ENCODE peak calls at places on chromosomes 5 and 9, in six cellular contexts. One of them, this sample, is unnamed.

GRCh38 chr9:98043921-98044320 is 12.6 kb upstream of the NANS start:
- DNase-seq in Peyer's patch: peak
- DNase-seq in hepatocyte: no peak
- DNase-seq in NCI-H2029: no peak
- DNase-seq in head of caudate nucleus: no peak
- DNase-seq in NCI-H345: no peak
- DNase-seq in this sample: no peak

GRCh38 chr5:14665949-14666741 is 1.6 kb downstream of the OTULIN start:
- DNase-seq in hepatocyte: peak
- DNase-seq in NCI-H345: no peak
- DNase-seq in NCI-H2029: no peak
- DNase-seq in head of caudate nucleus: no peak
- DNase-seq in Peyer's patch: peak
- DNase-seq in this sample: no peak

GRCh38 chr9:89878687-89879086 is 273.9 kb downstream of the GADD45G start:
- DNase-seq in Peyer's patch: peak
- DNase-seq in NCI-H2029: peak
- DNase-seq in NCI-H345: peak
- DNase-seq in head of caudate nucleus: no peak
- DNase-seq in hepatocyte: peak
- DNase-seq in this sample: no peak

GRCh38 chr5:88713818-88714217 is 169.2 kb downstream of the MEF2C start:
- DNase-seq in head of caudate nucleus: no peak
- DNase-seq in Peyer's patch: no peak
- DNase-seq in hepatocyte: no peak
- DNase-seq in NCI-H345: no peak
- DNase-seq in NCI-H2029: no peak
- DNase-seq in this sample: no peak

GRCh38 chr9:70402213-70402612 is 12.2 kb downstream of the KLF9 start:
- DNase-seq in Peyer's patch: no peak
- DNase-seq in NCI-H345: no peak
- DNase-seq in head of caudate nucleus: no peak
- DNase-seq in NCI-H2029: no peak
- DNase-seq in hepatocyte: no peak
- DNase-seq in this sample: no peak

GRCh38 chr9:122827759-122828090 is 663 bp downstream of the PDCL start:
- DNase-seq in NCI-H345: peak
- DNase-seq in Peyer's patch: peak
- DNase-seq in NCI-H2029: no peak
- DNase-seq in head of caudate nucleus: peak
- DNase-seq in hepatocyte: peak
- DNase-seq in this sample: no peak

GRCh38 chr9:138046641-138047301 is 169.2 kb downstream of the CACNA1B start:
- DNase-seq in hepatocyte: no peak
- DNase-seq in head of caudate nucleus: no peak
- DNase-seq in Peyer's patch: peak
- DNase-seq in NCI-H2029: no peak
- DNase-seq in NCI-H345: no peak
- DNase-seq in this sample: no peak

GRCh38 chr5:40552981-40553380 is 126.7 kb upstream of the PTGER4 start:
- DNase-seq in NCI-H2029: no peak
- DNase-seq in hepatocyte: no peak
- DNase-seq in head of caudate nucleus: no peak
- DNase-seq in Peyer's patch: no peak
- DNase-seq in NCI-H345: no peak
- DNase-seq in this sample: no peak

GRCh38 chr9:133558191-133559126 is 24.0 kb downstream of the ADAMTSL2 start:
- DNase-seq in Peyer's patch: no peak
- DNase-seq in NCI-H2029: no peak
- DNase-seq in NCI-H345: no peak
- DNase-seq in hepatocyte: peak
- DNase-seq in head of caudate nucleus: peak
- DNase-seq in this sample: no peak

GRCh38 chr9:83511051-83511450 is 27.1 kb downstream of the FRMD3 start:
- DNase-seq in NCI-H2029: peak
- DNase-seq in hepatocyte: no peak
- DNase-seq in head of caudate nucleus: no peak
- DNase-seq in NCI-H345: no peak
- DNase-seq in Peyer's patch: no peak
- DNase-seq in this sample: peak

GRCh38 chr5:62376064-62376463 is 27.6 kb downstream of the DIMT1 start:
- DNase-seq in Peyer's patch: no peak
- DNase-seq in NCI-H2029: no peak
- DNase-seq in NCI-H345: no peak
- DNase-seq in head of caudate nucleus: no peak
- DNase-seq in hepatocyte: peak
- DNase-seq in this sample: no peak

GRCh38 chr5:11622785-11623184 is 281.5 kb downstream of the CTNND2 start:
- DNase-seq in Peyer's patch: no peak
- DNase-seq in NCI-H345: no peak
- DNase-seq in NCI-H2029: no peak
- DNase-seq in hepatocyte: no peak
- DNase-seq in head of caudate nucleus: no peak
- DNase-seq in this sample: no peak

GRCh38 chr9:131201856-131202255 is 74.5 kb downstream of the FAM78A start:
- DNase-seq in NCI-H345: no peak
- DNase-seq in Peyer's patch: no peak
- DNase-seq in hepatocyte: no peak
- DNase-seq in head of caudate nucleus: no peak
- DNase-seq in NCI-H2029: no peak
- DNase-seq in this sample: no peak

GRCh38 chr5:180291234-180291940 is 496 bp downstream of the MAPK9 start:
- DNase-seq in hepatocyte: no peak
- DNase-seq in head of caudate nucleus: peak
- DNase-seq in Peyer's patch: peak
- DNase-seq in NCI-H345: no peak
- DNase-seq in NCI-H2029: no peak
- DNase-seq in this sample: no peak

This sample was measured in DMS79.